ENCODE peak calls at places on chromosomes 5 and 9, in six cellular contexts. One of them, this sample, is unnamed. For H3K4me1, the result is how much of the 10 kb centered on the place peaks cover.

GRCh38 chr9:20684865-20685696 is 1.0 kb downstream of the FOCAD start:
- DNase-seq in endodermal cell: no peak
- DNase-seq in tibial nerve: no peak
- DNase-seq in tibial artery: no peak
- DNase-seq in Peyer's patch: no peak
- DNase-seq in cardiac muscle cell: no peak
- DNase-seq in this sample: no peak

GRCh38 chr5:164336906-164337305 is 831.5 kb downstream of the MAT2B start:
- DNase-seq in endodermal cell: no peak
- DNase-seq in tibial nerve: no peak
- DNase-seq in tibial artery: no peak
- DNase-seq in Peyer's patch: no peak
- DNase-seq in cardiac muscle cell: no peak
- DNase-seq in this sample: no peak

GRCh38 chr5:124264499-124264898 is 481.9 kb downstream of the ZNF608 start:
- DNase-seq in endodermal cell: no peak
- DNase-seq in tibial nerve: no peak
- DNase-seq in tibial artery: no peak
- DNase-seq in Peyer's patch: no peak
- DNase-seq in cardiac muscle cell: no peak
- DNase-seq in this sample: no peak

GRCh38 chr5:178425621-178426068 is 164.5 kb downstream of the COL23A1 start:
- DNase-seq in endodermal cell: peak
- DNase-seq in tibial nerve: no peak
- DNase-seq in tibial artery: no peak
- DNase-seq in Peyer's patch: no peak
- DNase-seq in cardiac muscle cell: no peak
- DNase-seq in this sample: no peak

GRCh38 chr9:104863180-104863883 is 64.6 kb downstream of the ABCA1 start:
- DNase-seq in endodermal cell: peak
- DNase-seq in tibial nerve: peak
- DNase-seq in tibial artery: peak
- DNase-seq in Peyer's patch: peak
- DNase-seq in cardiac muscle cell: peak
- DNase-seq in this sample: no peak

GRCh38 chr9:107169796-107170195 is 113.3 kb upstream of the RAD23B start:
- DNase-seq in endodermal cell: no peak
- DNase-seq in tibial nerve: no peak
- DNase-seq in tibial artery: no peak
- DNase-seq in Peyer's patch: no peak
- DNase-seq in cardiac muscle cell: no peak
- DNase-seq in this sample: no peak

GRCh38 chr9:6538666-6539071 is 106.9 kb downstream of the GLDC start:
- DNase-seq in endodermal cell: peak
- DNase-seq in tibial nerve: no peak
- DNase-seq in tibial artery: no peak
- DNase-seq in Peyer's patch: no peak
- DNase-seq in cardiac muscle cell: no peak
- DNase-seq in this sample: no peak

GRCh38 chr5:135477594-135477993 is 25.4 kb upstream of the TIFAB start:
- DNase-seq in endodermal cell: peak
- DNase-seq in tibial nerve: no peak
- DNase-seq in tibial artery: no peak
- DNase-seq in Peyer's patch: no peak
- DNase-seq in cardiac muscle cell: no peak
- DNase-seq in this sample: no peak

GRCh38 chr9:79975471-79976316 is 403.9 kb downstream of the TLE4 start:
- DNase-seq in endodermal cell: no peak
- DNase-seq in tibial nerve: no peak
- DNase-seq in tibial artery: no peak
- DNase-seq in Peyer's patch: no peak
- DNase-seq in cardiac muscle cell: no peak
- DNase-seq in this sample: peak

GRCh38 chr5:132211787-132212186 is 15.9 kb downstream of the P4HA2 start:
- DNase-seq in endodermal cell: peak
- DNase-seq in tibial nerve: no peak
- DNase-seq in tibial artery: no peak
- DNase-seq in Peyer's patch: no peak
- DNase-seq in cardiac muscle cell: no peak
- DNase-seq in this sample: no peak

GRCh38 chr5:9183989-9184388 is 361.9 kb downstream of the SEMA5A start:
- DNase-seq in endodermal cell: no peak
- DNase-seq in tibial nerve: no peak
- DNase-seq in tibial artery: no peak
- DNase-seq in Peyer's patch: no peak
- DNase-seq in cardiac muscle cell: no peak
- DNase-seq in this sample: no peak

GRCh38 chr9:114854736-114855355 is 49.0 kb upstream of the TNFSF15 start:
- DNase-seq in endodermal cell: no peak
- DNase-seq in tibial nerve: no peak
- DNase-seq in tibial artery: no peak
- DNase-seq in Peyer's patch: no peak
- DNase-seq in cardiac muscle cell: no peak
- DNase-seq in this sample: no peak

GRCh38 chr5:179907570-179908324 is at the start of gene TBC1D9B:
- DNase-seq in endodermal cell: peak
- DNase-seq in tibial nerve: no peak
- DNase-seq in tibial artery: peak
- DNase-seq in Peyer's patch: peak
- DNase-seq in cardiac muscle cell: peak
- DNase-seq in this sample: peak

GRCh38 chr5:60842859-60843692 is 993 bp downstream of the ELOVL7 start:
- DNase-seq in endodermal cell: peak
- DNase-seq in tibial nerve: no peak
- DNase-seq in tibial artery: no peak
- DNase-seq in Peyer's patch: no peak
- DNase-seq in cardiac muscle cell: peak
- DNase-seq in this sample: no peak

GRCh38 chr5:127933348-127933747 is 150.2 kb upstream of the SLC12A2 start:
- DNase-seq in endodermal cell: no peak
- DNase-seq in tibial nerve: no peak
- DNase-seq in tibial artery: no peak
- DNase-seq in Peyer's patch: no peak
- DNase-seq in cardiac muscle cell: no peak
- DNase-seq in this sample: no peak

GRCh38 chr5:168649306-168649705 is 70.1 kb upstream of the PANK3 start:
- DNase-seq in endodermal cell: no peak
- DNase-seq in tibial nerve: no peak
- DNase-seq in tibial artery: no peak
- DNase-seq in Peyer's patch: no peak
- DNase-seq in cardiac muscle cell: no peak
- DNase-seq in this sample: no peak

GRCh38 chr9:103037508-103038477 is 42.7 kb downstream of the CYLC2 start:
- DNase-seq in endodermal cell: peak
- DNase-seq in tibial nerve: no peak
- DNase-seq in tibial artery: no peak
- DNase-seq in Peyer's patch: no peak
- DNase-seq in cardiac muscle cell: peak
- DNase-seq in this sample: no peak

GRCh38 chr9:129886226-129887174 is 51.2 kb downstream of the USP20 start:
- DNase-seq in endodermal cell: peak
- DNase-seq in tibial nerve: no peak
- DNase-seq in tibial artery: no peak
- DNase-seq in Peyer's patch: peak
- DNase-seq in cardiac muscle cell: no peak
- DNase-seq in this sample: no peak

GRCh38 chr9:129885670-129886106 is 50.4 kb downstream of the USP20 start:
- DNase-seq in endodermal cell: peak
- DNase-seq in tibial nerve: peak
- DNase-seq in tibial artery: peak
- DNase-seq in Peyer's patch: peak
- DNase-seq in cardiac muscle cell: peak
- DNase-seq in this sample: peak

GRCh38 chr9:129888085-129888808 is 53.0 kb downstream of the USP20 start:
- DNase-seq in endodermal cell: peak
- DNase-seq in tibial nerve: no peak
- DNase-seq in tibial artery: no peak
- DNase-seq in Peyer's patch: peak
- DNase-seq in cardiac muscle cell: no peak
- DNase-seq in this sample: peak

GRCh38 chr9:129888809-129889460 is 53.7 kb downstream of the USP20 start:
- DNase-seq in endodermal cell: peak
- DNase-seq in tibial nerve: no peak
- DNase-seq in tibial artery: no peak
- DNase-seq in Peyer's patch: no peak
- DNase-seq in cardiac muscle cell: no peak
- DNase-seq in this sample: no peak

DNA sequence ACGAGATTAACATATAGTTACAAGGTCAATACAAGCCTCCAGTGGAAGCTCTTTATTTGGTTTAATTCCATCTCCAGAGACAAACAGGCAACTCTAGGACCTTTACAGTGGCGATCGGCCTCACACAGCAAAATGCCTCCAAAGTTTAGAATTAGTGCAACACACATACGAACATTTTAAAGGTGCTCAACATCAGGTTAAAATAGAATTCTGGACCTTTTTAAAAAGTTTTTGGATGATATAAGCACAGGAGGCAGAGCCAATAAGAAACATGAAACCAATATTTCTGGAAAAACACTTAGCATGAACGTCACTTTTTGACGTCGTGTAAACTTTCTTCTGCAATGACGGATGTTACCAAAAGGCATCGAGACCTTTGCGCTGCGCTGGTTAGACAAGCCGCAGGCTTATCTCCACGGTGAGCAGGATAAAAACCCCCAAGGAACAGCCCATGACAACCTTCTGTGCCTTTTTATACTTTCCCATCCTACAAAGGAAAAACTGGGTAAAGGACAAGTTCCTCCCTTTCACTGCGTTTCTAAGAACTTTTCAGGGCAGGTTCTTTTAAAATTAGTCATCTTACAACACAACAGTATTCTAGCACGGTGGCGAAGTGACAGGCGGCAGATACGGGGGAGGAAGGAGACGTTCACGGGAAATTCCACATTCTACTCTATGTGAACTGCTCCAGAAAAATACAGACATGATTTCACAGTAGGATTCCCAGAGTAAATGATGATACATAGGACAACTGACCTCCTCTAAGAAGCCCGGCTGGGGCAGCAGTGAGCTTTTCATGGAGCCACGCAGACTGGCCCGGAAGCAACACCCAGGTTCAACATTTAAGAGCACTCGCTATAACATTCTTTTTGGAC is 52.2 kb downstream of the USP20 start:
- DNase-seq in endodermal cell: peak
- DNase-seq in tibial nerve: no peak
- DNase-seq in tibial artery: peak
- DNase-seq in Peyer's patch: peak
- DNase-seq in cardiac muscle cell: no peak
- DNase-seq in this sample: no peak
- H3K4me1 ChIP-seq in endodermal cell: under half
- H3K4me1 ChIP-seq in tibial nerve: half or more
- H3K4me1 ChIP-seq in tibial artery: under half
- H3K4me1 ChIP-seq in Peyer's patch: half or more
- H3K4me1 ChIP-seq in cardiac muscle cell: under half
- H3K4me1 ChIP-seq in this sample: under half

DNA sequence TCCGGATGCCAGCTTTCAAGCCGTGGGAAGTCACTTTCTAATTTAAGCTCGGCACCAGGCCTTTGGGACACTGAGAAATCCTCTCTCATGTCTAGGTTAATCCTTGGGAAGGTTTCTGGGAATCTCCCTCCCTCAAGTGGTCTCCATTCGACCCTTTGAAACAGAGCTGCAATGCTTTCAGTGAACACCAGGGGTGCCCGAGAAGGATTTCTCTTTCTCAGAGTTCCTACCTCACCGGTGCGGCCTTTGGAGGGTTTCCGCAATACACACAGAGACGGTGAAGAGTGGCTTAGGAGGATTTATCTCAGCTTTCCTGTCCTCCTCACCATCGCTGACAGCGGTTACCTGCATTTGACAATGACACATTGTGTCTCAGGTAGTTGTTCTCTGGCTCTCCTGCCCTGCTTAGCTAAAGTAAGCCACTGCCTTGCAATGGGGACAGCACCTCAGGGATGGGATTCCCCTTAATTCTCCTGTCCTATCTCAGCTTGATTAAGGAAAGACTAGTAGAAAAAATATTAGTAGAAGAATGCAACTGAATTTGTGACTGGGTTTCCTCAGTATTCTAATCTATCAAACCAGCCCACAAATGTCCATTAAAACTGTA is 180.6 kb downstream of the GABRG2 start:
- DNase-seq in endodermal cell: peak
- DNase-seq in tibial nerve: no peak
- DNase-seq in tibial artery: no peak
- DNase-seq in Peyer's patch: no peak
- DNase-seq in cardiac muscle cell: no peak
- DNase-seq in this sample: no peak
- TF ChIP-seq CTCF in endodermal cell: peak
- TF ChIP-seq CTCF in tibial nerve: no peak
- TF ChIP-seq CTCF in tibial artery: peak
- TF ChIP-seq CTCF in Peyer's patch: no peak
- TF ChIP-seq CTCF in cardiac muscle cell: no peak
- TF ChIP-seq CTCF in this sample: no peak

GRCh38 chr9:35937227-35937626 is 20.7 kb downstream of the OR2S2 start:
- DNase-seq in endodermal cell: no peak
- DNase-seq in tibial nerve: no peak
- DNase-seq in tibial artery: no peak
- DNase-seq in Peyer's patch: no peak
- DNase-seq in cardiac muscle cell: no peak
- DNase-seq in this sample: no peak

GRCh38 chr9:35933525-35934067 is 24.3 kb downstream of the SPAAR start:
- DNase-seq in endodermal cell: no peak
- DNase-seq in tibial nerve: no peak
- DNase-seq in tibial artery: no peak
- DNase-seq in Peyer's patch: no peak
- DNase-seq in cardiac muscle cell: no peak
- DNase-seq in this sample: no peak

GRCh38 chr9:35938474-35939145 is 19.3 kb downstream of the OR2S2 start:
- DNase-seq in endodermal cell: no peak
- DNase-seq in tibial nerve: no peak
- DNase-seq in tibial artery: no peak
- DNase-seq in Peyer's patch: no peak
- DNase-seq in cardiac muscle cell: no peak
- DNase-seq in this sample: no peak

GRCh38 chr9:35935261-35935660 is 22.7 kb downstream of the OR2S2 start:
- DNase-seq in endodermal cell: no peak
- DNase-seq in tibial nerve: no peak
- DNase-seq in tibial artery: no peak
- DNase-seq in Peyer's patch: no peak
- DNase-seq in cardiac muscle cell: no peak
- DNase-seq in this sample: no peak

GRCh38 chr9:35935755-35936509 is 22.0 kb downstream of the OR2S2 start:
- DNase-seq in endodermal cell: no peak
- DNase-seq in tibial nerve: no peak
- DNase-seq in tibial artery: no peak
- DNase-seq in Peyer's patch: no peak
- DNase-seq in cardiac muscle cell: no peak
- DNase-seq in this sample: no peak
- H3K27ac ChIP-seq in endodermal cell: no peak
- H3K27ac ChIP-seq in tibial nerve: no peak
- H3K27ac ChIP-seq in tibial artery: peak
- H3K27ac ChIP-seq in Peyer's patch: no peak
- H3K27ac ChIP-seq in cardiac muscle cell: no peak
- H3K27ac ChIP-seq in this sample: no peak

DNA sequence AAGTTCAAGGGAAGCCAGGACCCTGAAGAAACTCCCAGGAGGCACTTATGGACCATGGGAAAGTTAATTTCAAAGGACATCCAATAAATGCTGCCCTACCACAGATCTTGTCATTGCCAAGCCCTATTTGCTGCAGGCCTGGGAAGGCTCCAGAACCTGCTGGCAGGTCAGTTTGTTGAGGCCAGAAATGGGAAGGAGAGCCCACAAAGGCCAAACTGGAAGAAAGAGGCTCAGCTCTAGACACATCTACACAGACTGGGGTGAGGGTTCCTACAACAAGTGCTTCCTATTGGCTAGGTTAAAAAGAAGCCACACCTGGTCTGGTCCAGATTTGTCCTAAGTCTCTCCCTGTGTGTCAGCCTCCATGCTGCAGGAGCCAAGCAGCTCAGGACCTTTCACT is 94.4 kb downstream of the SIL1 start:
- DNase-seq in endodermal cell: no peak
- DNase-seq in tibial nerve: no peak
- DNase-seq in tibial artery: no peak
- DNase-seq in Peyer's patch: no peak
- DNase-seq in cardiac muscle cell: no peak
- DNase-seq in this sample: no peak
- H3K4me1 ChIP-seq in endodermal cell: under half
- H3K4me1 ChIP-seq in tibial nerve: under half
- H3K4me1 ChIP-seq in tibial artery: under half
- H3K4me1 ChIP-seq in Peyer's patch: under half
- H3K4me1 ChIP-seq in cardiac muscle cell: under half
- H3K4me1 ChIP-seq in this sample: under half

This sample was measured in left lung.